ENCODE peak calls at places on chromosomes 11 and 22, in ten cellular contexts. V, W, Q, I, G, H, T, D, Y and X are unnamed samples. For H3K4me1 and H3K9me3, the result is how much of the 10 kb centered on the place peaks cover.

GRCh38 chr11:71153005-71153395 is 99.4 kb downstream of the SHANK2 start:
- DNase-seq in G (no peak), Y (peak), D (no peak), H (no peak), V (no peak), W (peak), Q (peak), T (peak), I (peak), X (no peak)

GRCh38 chr11:13486926-13487660 is 8.7 kb downstream of the PTH start:
- DNase-seq in V (no peak), H (no peak), T (peak), Q (peak), W (peak), D (no peak), I (peak), Y (no peak), G (no peak), X (no peak)

GRCh38 chr11:73152861-73153483 is 10.9 kb upstream of the FCHSD2 start:
- DNase-seq in T (no peak), V (no peak), Q (no peak), Y (no peak), H (no peak), W (no peak), I (no peak), G (no peak), D (no peak), X (no peak)

GRCh38 chr11:106021181-106021966 is 666 bp downstream of the MSANTD4 start:
- DNase-seq in Q (no peak), W (peak), H (no peak), G (no peak), V (no peak), Y (peak), D (no peak), T (no peak), I (peak), X (no peak)

GRCh38 chr11:6812391-6813005 is 13.0 kb upstream of the OR6A2 start:
- DNase-seq in Q (peak), W (peak), H (no peak), Y (peak), G (no peak), D (no peak), T (no peak), V (no peak), I (peak), X (peak)

GRCh38 chr11:96154802-96155520 is 188.0 kb downstream of the MAML2 start:
- DNase-seq in Q (no peak), W (no peak), V (no peak), I (peak), T (no peak), D (no peak), G (no peak), H (no peak), Y (peak), X (no peak)

GRCh38 chr11:66315921-66316811 is 678 bp downstream of the CD248 start:
- DNase-seq in Y (no peak), H (no peak), Q (no peak), G (no peak), I (peak), T (no peak), W (no peak), V (no peak), D (no peak), X (no peak)

GRCh38 chr11:76803023-76803422 is 19.9 kb downstream of the TSKU start:
- DNase-seq in Y (peak), H (no peak), D (peak), W (no peak), G (peak), T (no peak), I (peak), V (no peak), Q (peak), X (no peak)

GRCh38 chr22:27552863-27553262 is 248.7 kb downstream of the MN1 start:
- DNase-seq in G (no peak), V (no peak), I (no peak), W (no peak), H (no peak), Y (no peak), D (no peak), Q (no peak), T (no peak), X (no peak)

GRCh38 chr11:22626573-22627239 is 1.1 kb upstream of the FANCF start:
- DNase-seq in W (no peak), Y (no peak), Q (no peak), T (no peak), I (peak), V (no peak), H (no peak), G (no peak), D (no peak), X (no peak)

GRCh38 chr11:1479006-1479677 is 7.4 kb downstream of the MOB2 start:
- DNase-seq in V (no peak), G (no peak), T (peak), Y (no peak), W (no peak), I (no peak), Q (no peak), H (no peak), D (peak), X (no peak)

GRCh38 chr11:66619080-66619554 is 2.7 kb downstream of the RBM14 start:
- DNase-seq in T (no peak), H (no peak), D (no peak), G (no peak), Q (no peak), I (peak), W (no peak), Y (peak), V (no peak), X (no peak)

GRCh38 chr11:102761646-102762238 is 18.7 kb downstream of the MMP10 start:
- DNase-seq in G (no peak), H (no peak), V (no peak), T (no peak), W (no peak), D (no peak), Q (no peak), I (peak), Y (no peak), X (no peak)

GRCh38 chr11:15780837-15781236 is 575.5 kb downstream of the SOX6 start:
- DNase-seq in D (no peak), G (no peak), H (no peak), V (no peak), Q (no peak), I (no peak), Y (no peak), W (no peak), T (no peak), X (no peak)

GRCh38 chr11:17541330-17541885 is 2.8 kb downstream of the USH1C start:
- DNase-seq in I (no peak), Y (no peak), G (no peak), H (no peak), Q (peak), T (no peak), W (no peak), V (no peak), D (no peak), X (no peak)

GRCh38 chr11:76336597-76336996 is 44.3 kb downstream of the THAP12 start:
- DNase-seq in W (no peak), I (no peak), G (no peak), Q (no peak), H (no peak), D (no peak), T (no peak), V (no peak), Y (no peak), X (no peak)

GRCh38 chr11:59755701-59756495 is 722 bp downstream of the STX3 start:
- DNase-seq in V (peak), I (peak), G (peak), Q (peak), H (no peak), Y (peak), W (peak), D (peak), T (peak), X (peak)

GRCh38 chr11:103953797-103954495 is 82.5 kb upstream of the DDI1 start:
- DNase-seq in I (no peak), Y (no peak), G (no peak), D (no peak), V (no peak), Q (no peak), W (no peak), T (no peak), H (no peak), X (no peak)

GRCh38 chr11:47924184-47924671 is 56.1 kb upstream of the PTPRJ start:
- DNase-seq in I (peak), W (peak), T (peak), Q (no peak), V (no peak), Y (peak), H (no peak), G (no peak), D (no peak), X (no peak)

GRCh38 chr11:13769188-13769587 is 100.7 kb downstream of the FAR1 start:
- DNase-seq in T (no peak), G (no peak), Q (no peak), H (no peak), Y (no peak), W (peak), D (no peak), V (no peak), I (no peak), X (no peak)

GRCh38 chr11:130340671-130341319 is 26.1 kb upstream of the ZBTB44 start:
- DNase-seq in Q (no peak), D (no peak), V (no peak), G (no peak), Y (peak), I (no peak), T (no peak), W (no peak), H (no peak), X (no peak)

GRCh38 chr11:134393638-134394037 is 18.4 kb downstream of the B3GAT1 start:
- DNase-seq in Y (no peak), D (no peak), T (no peak), I (no peak), G (no peak), V (no peak), Q (peak), W (peak), H (no peak), X (no peak)

GRCh38 chr11:9138612-9139579 is 47.5 kb upstream of the SCUBE2 start:
- DNase-seq in T (no peak), I (peak), G (no peak), V (no peak), W (peak), Y (peak), D (peak), Q (peak), H (no peak), X (no peak)

GRCh38 chr11:125258626-125259025 is 94.1 kb downstream of the PKNOX2 start:
- DNase-seq in H (no peak), W (no peak), G (no peak), D (no peak), V (no peak), Y (no peak), T (no peak), Q (no peak), I (peak), X (no peak)

GRCh38 chr11:1943576-1943975 is 3.6 kb upstream of the MRPL23 start:
- DNase-seq in Y (no peak), D (no peak), G (no peak), T (peak), H (no peak), W (no peak), I (no peak), Q (no peak), V (peak), X (no peak)

GRCh38 chr11:115901069-115901468 is 396.9 kb upstream of the CADM1 start:
- DNase-seq in I (no peak), Y (no peak), W (no peak), D (no peak), G (no peak), T (no peak), V (no peak), H (no peak), Q (no peak), X (no peak)

GRCh38 chr11:116849491-116849890 is 12.1 kb upstream of the APOA1 start:
- DNase-seq in D (no peak), T (no peak), V (no peak), W (no peak), G (no peak), Q (no peak), I (no peak), H (no peak), Y (no peak), X (no peak)

GRCh38 chr22:17706947-17707346 is 67.3 kb downstream of the BID start:
- DNase-seq in Q (no peak), H (no peak), W (no peak), G (no peak), I (no peak), T (no peak), Y (no peak), V (no peak), D (no peak), X (no peak)

GRCh38 chr11:8217926-8218325 is 45.8 kb downstream of the LMO1 start:
- DNase-seq in I (no peak), V (no peak), T (no peak), Q (no peak), W (no peak), G (no peak), H (no peak), Y (no peak), D (no peak), X (no peak)

GRCh38 chr11:110317516-110317932 is 21.1 kb upstream of the RDX start:
- DNase-seq in Y (peak), T (no peak), H (no peak), I (no peak), Q (no peak), G (no peak), W (no peak), V (no peak), D (no peak), X (no peak)

GRCh38 chr11:66886671-66887221 is 29.9 kb downstream of the LRFN4 start:
- DNase-seq in Q (no peak), W (no peak), T (no peak), I (no peak), V (no peak), G (no peak), Y (peak), H (no peak), D (no peak), X (no peak)

GRCh38 chr11:24312464-24313238 is 184.2 kb upstream of the LUZP2 start:
- DNase-seq in H (no peak), D (no peak), I (peak), Q (no peak), G (no peak), V (no peak), W (no peak), Y (peak), T (no peak), X (no peak)

GRCh38 chr11:59510917-59511589 is at the start of gene OR4D9:
- DNase-seq in D (no peak), Y (no peak), Q (no peak), W (no peak), G (no peak), H (no peak), V (no peak), I (no peak), T (no peak), X (no peak)

GRCh38 chr22:25192406-25192805 is 7.3 kb upstream of the CRYBB3 start:
- DNase-seq in V (no peak), W (no peak), H (no peak), D (no peak), I (no peak), G (no peak), Q (no peak), T (no peak), Y (no peak), X (no peak)

GRCh38 chr11:86623041-86623621 is 49.3 kb downstream of the ME3 start:
- DNase-seq in Y (no peak), D (no peak), G (no peak), I (no peak), W (no peak), H (no peak), T (no peak), Q (no peak), V (no peak), X (no peak)

GRCh38 chr11:85809191-85809590 is 1.8 kb downstream of the SYTL2 start:
- DNase-seq in D (no peak), Y (no peak), I (no peak), V (no peak), G (no peak), T (no peak), H (no peak), Q (no peak), W (no peak), X (no peak)

GRCh38 chr11:12271241-12271640 is 106.1 kb upstream of the PARVA start:
- DNase-seq in Y (no peak), T (no peak), D (no peak), H (no peak), W (no peak), Q (no peak), I (no peak), G (no peak), V (no peak), X (no peak)

GRCh38 chr11:116244425-116244824 is 528.4 kb downstream of the BUD13 start:
- DNase-seq in H (no peak), D (no peak), T (no peak), Y (no peak), V (no peak), Q (no peak), G (no peak), I (no peak), W (no peak), X (no peak)

GRCh38 chr11:128531588-128531987 is 55.8 kb downstream of the ETS1 start:
- DNase-seq in D (no peak), H (no peak), I (no peak), V (no peak), Y (no peak), Q (no peak), W (no peak), T (no peak), G (no peak), X (no peak)

GRCh38 chr11:128535468-128536457 is 51.6 kb downstream of the ETS1 start:
- DNase-seq in V (no peak), D (no peak), H (no peak), T (no peak), Y (no peak), Q (no peak), I (no peak), G (no peak), W (no peak), X (no peak)

GRCh38 chr11:128532016-128532570 is 55.3 kb downstream of the ETS1 start:
- DNase-seq in T (peak), Y (no peak), W (no peak), V (no peak), Q (no peak), H (no peak), G (no peak), I (no peak), D (no peak), X (no peak)

GRCh38 chr11:128532571-128533091 is 54.7 kb downstream of the ETS1 start:
- DNase-seq in T (no peak), G (no peak), Q (no peak), D (no peak), Y (no peak), H (no peak), I (no peak), W (no peak), V (no peak), X (peak)

GRCh38 chr11:128533473-128533872 is 53.9 kb downstream of the ETS1 start:
- DNase-seq in Q (no peak), G (no peak), Y (no peak), D (no peak), W (no peak), H (no peak), T (no peak), I (no peak), V (no peak), X (no peak)
- H3K4me3 ChIP-seq in Q (no peak), G (no peak), Y (no peak), D (no peak), W (no peak), H (no peak), T (no peak), I (no peak), V (no peak), X (no peak)

GRCh38 chr22:42340695-42341383 is 70.4 kb upstream of the TCF20 start:
- DNase-seq in T (no peak), Y (no peak), G (no peak), D (no peak), Q (no peak), V (no peak), H (no peak), I (no peak), W (no peak), X (no peak)
- H3K4me1 ChIP-seq in T (under half), Y (under half), G (under half), D (under half), Q (under half), V (under half), H (half or more), I (under half), W (under half), X (under half)

GRCh38 chr22:48606684-48607307 is 1220.9 kb downstream of the BRD1 start:
- DNase-seq in Y (no peak), V (no peak), I (no peak), H (no peak), G (no peak), Q (no peak), W (no peak), T (no peak), D (no peak), X (no peak)

GRCh38 chr22:48605856-48606255 is 1221.8 kb downstream of the BRD1 start:
- DNase-seq in D (no peak), W (peak), T (no peak), H (no peak), G (no peak), Y (no peak), Q (no peak), V (no peak), I (no peak), X (no peak)

GRCh38 chr22:48602805-48603518 is 1224.7 kb downstream of the BRD1 start:
- DNase-seq in W (no peak), T (no peak), I (no peak), H (no peak), V (no peak), D (no peak), Q (no peak), G (no peak), Y (no peak), X (no peak)

GRCh38 chr22:48605125-48605524 is 1222.5 kb downstream of the BRD1 start:
- DNase-seq in V (no peak), W (no peak), I (no peak), D (no peak), H (no peak), G (no peak), T (no peak), Y (no peak), Q (no peak), X (no peak)

DNA sequence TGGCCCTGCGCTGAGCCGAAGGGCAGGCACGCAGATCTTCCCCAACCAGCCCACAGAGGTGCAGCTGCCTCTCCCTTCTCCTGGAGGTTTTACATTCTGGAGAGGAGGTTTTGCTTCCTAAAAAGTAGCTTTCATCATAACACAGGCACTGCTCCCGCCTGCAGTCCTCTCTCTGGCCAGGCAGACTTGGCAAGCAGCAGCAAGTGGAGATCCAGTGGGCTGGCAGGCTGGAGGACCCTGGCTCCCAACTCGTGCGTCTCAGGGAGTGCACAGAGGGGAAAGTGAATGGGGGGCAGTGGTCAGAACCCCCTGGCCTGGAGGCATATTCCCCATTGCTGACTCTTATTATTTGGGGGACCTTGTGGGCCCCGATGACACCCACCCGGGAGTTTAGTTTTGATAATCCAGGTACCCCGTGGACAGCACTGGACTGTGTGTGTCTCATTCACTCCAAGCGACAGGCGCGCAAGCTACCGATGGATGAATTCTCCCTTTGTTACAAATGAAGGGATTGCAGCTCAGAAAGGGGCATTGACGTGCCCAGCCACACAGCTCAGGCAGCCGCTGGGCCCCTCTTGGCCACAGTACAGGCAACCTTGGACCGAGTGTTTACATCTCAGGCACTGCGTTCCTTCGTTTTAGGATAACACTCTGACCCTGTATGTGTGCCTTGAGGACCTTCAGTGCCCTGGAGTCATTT is 1223.9 kb downstream of the BRD1 start:
- DNase-seq in V (no peak), D (no peak), I (no peak), Y (no peak), T (no peak), Q (no peak), H (no peak), G (no peak), W (no peak), X (no peak)
- H3K9me3 ChIP-seq in V (under half), D (under half), I (under half), Y (half or more), T (under half), Q (under half), H (under half), G (under half), W (under half), X (under half)

DNA sequence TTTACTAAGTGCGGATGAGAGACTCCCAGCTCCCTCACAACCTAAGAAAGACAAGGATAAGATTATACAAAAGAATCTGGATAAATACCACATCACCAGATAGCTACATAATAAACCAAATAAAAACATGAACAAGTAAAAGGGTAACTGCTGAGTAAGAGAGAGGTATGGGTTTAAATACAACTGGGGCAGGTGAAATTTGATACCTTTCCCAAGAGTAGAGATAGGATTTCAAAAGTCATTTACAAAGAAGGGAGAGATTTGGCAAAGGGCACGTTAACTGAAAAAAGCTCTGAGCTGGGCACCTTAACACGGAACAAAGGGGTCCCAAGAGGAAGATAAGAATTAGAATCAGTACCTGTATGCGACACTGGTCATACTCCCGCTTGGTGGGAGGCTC is 1.7 kb downstream of the UBXN1 start:
- DNase-seq in G (no peak), I (no peak), T (no peak), V (no peak), H (no peak), Y (no peak), D (no peak), Q (no peak), W (no peak), X (no peak)
- H3K4me3 ChIP-seq in G (no peak), I (peak), T (no peak), V (no peak), H (no peak), Y (no peak), D (no peak), Q (no peak), W (no peak), X (no peak)

DNA sequence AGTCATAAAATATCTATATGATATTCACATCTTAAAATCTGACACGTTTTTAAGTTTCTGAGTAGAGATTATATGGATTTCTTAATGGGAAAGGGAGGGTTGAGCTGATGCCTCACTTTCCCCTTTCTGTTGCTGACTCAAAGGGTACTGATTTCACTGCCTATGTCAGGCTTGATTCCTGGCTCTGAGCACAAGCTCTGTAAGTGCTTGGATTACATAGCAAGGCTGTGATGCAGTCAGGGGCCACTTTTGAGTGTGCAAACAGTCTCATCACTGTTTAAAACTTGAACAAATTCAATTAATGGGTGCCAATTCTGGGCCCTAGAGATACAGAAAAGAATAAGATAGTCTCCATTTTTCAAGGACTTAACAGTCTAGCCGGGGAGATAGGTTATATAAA is 14.4 kb downstream of the ATXN10 start:
- DNase-seq in V (no peak), D (no peak), Y (peak), G (no peak), Q (no peak), I (peak), T (no peak), H (no peak), W (no peak), X (no peak)
- H3K4me1 ChIP-seq in V (under half), D (half or more), Y (under half), G (half or more), Q (under half), I (half or more), T (under half), H (half or more), W (under half), X (under half)